ENCODE peak calls at places on chromosomes 7 and 10, in four cellular contexts. One of them, this sample, is unnamed.

GRCh38 chr7:138857728-138858127 is 59.7 kb upstream of the ATP6V0A4 start:
- DNase-seq in activated naive CD8-positive, alpha-beta T cell treated with anti-CD3 and anti-CD28 coated beads, Interleukin-2, amount 50 U/mL, for 16 hours: no peak
- DNase-seq in GM12865: no peak
- DNase-seq in hypothalamus: no peak
- DNase-seq in this sample: no peak

GRCh38 chr7:50685445-50686070 is 97.1 kb downstream of the GRB10 start:
- DNase-seq in hypothalamus: no peak
- DNase-seq in GM12865: no peak
- DNase-seq in activated naive CD8-positive, alpha-beta T cell treated with anti-CD3 and anti-CD28 coated beads, Interleukin-2, amount 50 U/mL, for 16 hours: no peak
- DNase-seq in this sample: no peak

GRCh38 chr7:122100021-122100420 is 44.0 kb downstream of the AASS start:
- DNase-seq in activated naive CD8-positive, alpha-beta T cell treated with anti-CD3 and anti-CD28 coated beads, Interleukin-2, amount 50 U/mL, for 16 hours: no peak
- DNase-seq in hypothalamus: no peak
- DNase-seq in GM12865: no peak
- DNase-seq in this sample: no peak

GRCh38 chr7:150739045-150739432 is 1.8 kb downstream of the GIMAP5 start:
- DNase-seq in hypothalamus: no peak
- DNase-seq in GM12865: no peak
- DNase-seq in activated naive CD8-positive, alpha-beta T cell treated with anti-CD3 and anti-CD28 coated beads, Interleukin-2, amount 50 U/mL, for 16 hours: no peak
- DNase-seq in this sample: no peak

GRCh38 chr7:641269-641671 is 85.2 kb upstream of the DNAAF5 start:
- DNase-seq in activated naive CD8-positive, alpha-beta T cell treated with anti-CD3 and anti-CD28 coated beads, Interleukin-2, amount 50 U/mL, for 16 hours: no peak
- DNase-seq in GM12865: no peak
- DNase-seq in hypothalamus: no peak
- DNase-seq in this sample: no peak

GRCh38 chr7:2932761-2933251 is 88.7 kb upstream of the GNA12 start:
- DNase-seq in activated naive CD8-positive, alpha-beta T cell treated with anti-CD3 and anti-CD28 coated beads, Interleukin-2, amount 50 U/mL, for 16 hours: no peak
- DNase-seq in GM12865: no peak
- DNase-seq in hypothalamus: no peak
- DNase-seq in this sample: no peak

GRCh38 chr7:35878356-35878755 is 77.5 kb downstream of the SEPTIN7 start:
- DNase-seq in activated naive CD8-positive, alpha-beta T cell treated with anti-CD3 and anti-CD28 coated beads, Interleukin-2, amount 50 U/mL, for 16 hours: no peak
- DNase-seq in GM12865: no peak
- DNase-seq in hypothalamus: no peak
- DNase-seq in this sample: no peak

GRCh38 chr10:78985973-78986372 is 82.8 kb upstream of the ZMIZ1 start:
- DNase-seq in GM12865: no peak
- DNase-seq in activated naive CD8-positive, alpha-beta T cell treated with anti-CD3 and anti-CD28 coated beads, Interleukin-2, amount 50 U/mL, for 16 hours: no peak
- DNase-seq in hypothalamus: no peak
- DNase-seq in this sample: no peak

GRCh38 chr7:96304573-96304972 is 17.3 kb downstream of the SLC25A13 start:
- DNase-seq in GM12865: no peak
- DNase-seq in activated naive CD8-positive, alpha-beta T cell treated with anti-CD3 and anti-CD28 coated beads, Interleukin-2, amount 50 U/mL, for 16 hours: no peak
- DNase-seq in hypothalamus: no peak
- DNase-seq in this sample: no peak

GRCh38 chr7:425794-426188 is 93.9 kb downstream of the PDGFA start:
- DNase-seq in activated naive CD8-positive, alpha-beta T cell treated with anti-CD3 and anti-CD28 coated beads, Interleukin-2, amount 50 U/mL, for 16 hours: no peak
- DNase-seq in GM12865: no peak
- DNase-seq in hypothalamus: no peak
- DNase-seq in this sample: no peak

GRCh38 chr10:14562615-14563214 is 212.0 kb downstream of the FAM107B start:
- DNase-seq in GM12865: no peak
- DNase-seq in activated naive CD8-positive, alpha-beta T cell treated with anti-CD3 and anti-CD28 coated beads, Interleukin-2, amount 50 U/mL, for 16 hours: no peak
- DNase-seq in hypothalamus: no peak
- DNase-seq in this sample: no peak

GRCh38 chr7:108294595-108294994 is 161.6 kb downstream of the NRCAM start:
- DNase-seq in hypothalamus: no peak
- DNase-seq in GM12865: peak
- DNase-seq in activated naive CD8-positive, alpha-beta T cell treated with anti-CD3 and anti-CD28 coated beads, Interleukin-2, amount 50 U/mL, for 16 hours: no peak
- DNase-seq in this sample: no peak

GRCh38 chr7:127361736-127362135 is 30.8 kb downstream of the ZNF800 start:
- DNase-seq in GM12865: no peak
- DNase-seq in hypothalamus: no peak
- DNase-seq in activated naive CD8-positive, alpha-beta T cell treated with anti-CD3 and anti-CD28 coated beads, Interleukin-2, amount 50 U/mL, for 16 hours: no peak
- DNase-seq in this sample: no peak

GRCh38 chr7:18530224-18531179 is 35.0 kb downstream of the HDAC9 start:
- DNase-seq in GM12865: peak
- DNase-seq in hypothalamus: no peak
- DNase-seq in activated naive CD8-positive, alpha-beta T cell treated with anti-CD3 and anti-CD28 coated beads, Interleukin-2, amount 50 U/mL, for 16 hours: no peak
- DNase-seq in this sample: no peak

GRCh38 chr10:127886371-127887051 is 6.2 kb downstream of the CLRN3 start:
- DNase-seq in activated naive CD8-positive, alpha-beta T cell treated with anti-CD3 and anti-CD28 coated beads, Interleukin-2, amount 50 U/mL, for 16 hours: no peak
- DNase-seq in GM12865: no peak
- DNase-seq in hypothalamus: no peak
- DNase-seq in this sample: no peak

GRCh38 chr10:58590924-58591323 is 78.3 kb downstream of the BICC1 start:
- DNase-seq in hypothalamus: no peak
- DNase-seq in activated naive CD8-positive, alpha-beta T cell treated with anti-CD3 and anti-CD28 coated beads, Interleukin-2, amount 50 U/mL, for 16 hours: no peak
- DNase-seq in GM12865: no peak
- DNase-seq in this sample: no peak

GRCh38 chr10:18079665-18080295 is 60.4 kb upstream of the CACNB2 start:
- DNase-seq in activated naive CD8-positive, alpha-beta T cell treated with anti-CD3 and anti-CD28 coated beads, Interleukin-2, amount 50 U/mL, for 16 hours: no peak
- DNase-seq in hypothalamus: no peak
- DNase-seq in GM12865: no peak
- DNase-seq in this sample: no peak

GRCh38 chr10:1130995-1131790 is 75.0 kb downstream of the WDR37 start:
- DNase-seq in hypothalamus: no peak
- DNase-seq in activated naive CD8-positive, alpha-beta T cell treated with anti-CD3 and anti-CD28 coated beads, Interleukin-2, amount 50 U/mL, for 16 hours: no peak
- DNase-seq in GM12865: no peak
- DNase-seq in this sample: no peak

GRCh38 chr7:42380411-42380810 is 143.4 kb upstream of the GLI3 start:
- DNase-seq in hypothalamus: no peak
- DNase-seq in GM12865: no peak
- DNase-seq in activated naive CD8-positive, alpha-beta T cell treated with anti-CD3 and anti-CD28 coated beads, Interleukin-2, amount 50 U/mL, for 16 hours: no peak
- DNase-seq in this sample: no peak

GRCh38 chr10:126203746-126204145 is 184.5 kb downstream of the ADAM12 start:
- DNase-seq in hypothalamus: no peak
- DNase-seq in activated naive CD8-positive, alpha-beta T cell treated with anti-CD3 and anti-CD28 coated beads, Interleukin-2, amount 50 U/mL, for 16 hours: no peak
- DNase-seq in GM12865: no peak
- DNase-seq in this sample: no peak

GRCh38 chr7:155482511-155483183 is 24.7 kb downstream of the EN2 start:
- DNase-seq in hypothalamus: no peak
- DNase-seq in activated naive CD8-positive, alpha-beta T cell treated with anti-CD3 and anti-CD28 coated beads, Interleukin-2, amount 50 U/mL, for 16 hours: no peak
- DNase-seq in GM12865: peak
- DNase-seq in this sample: no peak

GRCh38 chr10:132359305-132360040 is 27.5 kb downstream of the LRRC27 start:
- DNase-seq in hypothalamus: no peak
- DNase-seq in GM12865: no peak
- DNase-seq in activated naive CD8-positive, alpha-beta T cell treated with anti-CD3 and anti-CD28 coated beads, Interleukin-2, amount 50 U/mL, for 16 hours: no peak
- DNase-seq in this sample: no peak

GRCh38 chr10:10482613-10483012 is 535.1 kb upstream of the CELF2 start:
- DNase-seq in hypothalamus: no peak
- DNase-seq in activated naive CD8-positive, alpha-beta T cell treated with anti-CD3 and anti-CD28 coated beads, Interleukin-2, amount 50 U/mL, for 16 hours: no peak
- DNase-seq in GM12865: no peak
- DNase-seq in this sample: no peak

GRCh38 chr10:75097666-75098285 is 13.7 kb upstream of the SAMD8 start:
- DNase-seq in hypothalamus: no peak
- DNase-seq in GM12865: no peak
- DNase-seq in activated naive CD8-positive, alpha-beta T cell treated with anti-CD3 and anti-CD28 coated beads, Interleukin-2, amount 50 U/mL, for 16 hours: no peak
- DNase-seq in this sample: no peak

GRCh38 chr10:84054743-84055142 is 84.6 kb upstream of the GHITM start:
- DNase-seq in activated naive CD8-positive, alpha-beta T cell treated with anti-CD3 and anti-CD28 coated beads, Interleukin-2, amount 50 U/mL, for 16 hours: no peak
- DNase-seq in hypothalamus: no peak
- DNase-seq in GM12865: no peak
- DNase-seq in this sample: no peak

GRCh38 chr7:90857595-90857994 is 261.5 kb downstream of the CDK14 start:
- DNase-seq in activated naive CD8-positive, alpha-beta T cell treated with anti-CD3 and anti-CD28 coated beads, Interleukin-2, amount 50 U/mL, for 16 hours: no peak
- DNase-seq in hypothalamus: no peak
- DNase-seq in GM12865: peak
- DNase-seq in this sample: no peak

GRCh38 chr7:37394158-37394557 is 54.5 kb downstream of the ELMO1 start:
- DNase-seq in activated naive CD8-positive, alpha-beta T cell treated with anti-CD3 and anti-CD28 coated beads, Interleukin-2, amount 50 U/mL, for 16 hours: no peak
- DNase-seq in GM12865: peak
- DNase-seq in hypothalamus: no peak
- DNase-seq in this sample: no peak

GRCh38 chr7:280461-280860 is 9.5 kb upstream of the FOXL3 start:
- DNase-seq in activated naive CD8-positive, alpha-beta T cell treated with anti-CD3 and anti-CD28 coated beads, Interleukin-2, amount 50 U/mL, for 16 hours: no peak
- DNase-seq in hypothalamus: no peak
- DNase-seq in GM12865: no peak
- DNase-seq in this sample: no peak

GRCh38 chr10:71776528-71776927 is 3.2 kb upstream of the VSIR start:
- DNase-seq in hypothalamus: no peak
- DNase-seq in GM12865: no peak
- DNase-seq in activated naive CD8-positive, alpha-beta T cell treated with anti-CD3 and anti-CD28 coated beads, Interleukin-2, amount 50 U/mL, for 16 hours: no peak
- DNase-seq in this sample: no peak

GRCh38 chr10:31761156-31761555 is 167.5 kb downstream of the ARHGAP12 start:
- DNase-seq in activated naive CD8-positive, alpha-beta T cell treated with anti-CD3 and anti-CD28 coated beads, Interleukin-2, amount 50 U/mL, for 16 hours: no peak
- DNase-seq in GM12865: no peak
- DNase-seq in hypothalamus: no peak
- DNase-seq in this sample: no peak

GRCh38 chr10:117656385-117657367 is 114.1 kb downstream of the EMX2 start:
- DNase-seq in activated naive CD8-positive, alpha-beta T cell treated with anti-CD3 and anti-CD28 coated beads, Interleukin-2, amount 50 U/mL, for 16 hours: no peak
- DNase-seq in hypothalamus: no peak
- DNase-seq in GM12865: peak
- DNase-seq in this sample: no peak

GRCh38 chr7:91556956-91557650 is 292.9 kb downstream of the FZD1 start:
- DNase-seq in hypothalamus: no peak
- DNase-seq in activated naive CD8-positive, alpha-beta T cell treated with anti-CD3 and anti-CD28 coated beads, Interleukin-2, amount 50 U/mL, for 16 hours: no peak
- DNase-seq in GM12865: no peak
- DNase-seq in this sample: no peak

GRCh38 chr10:98416589-98416988 is 1.6 kb upstream of the PYROXD2 start:
- DNase-seq in hypothalamus: no peak
- DNase-seq in activated naive CD8-positive, alpha-beta T cell treated with anti-CD3 and anti-CD28 coated beads, Interleukin-2, amount 50 U/mL, for 16 hours: no peak
- DNase-seq in GM12865: no peak
- DNase-seq in this sample: no peak

GRCh38 chr7:111953611-111954010 is 252.6 kb downstream of the DOCK4 start:
- DNase-seq in hypothalamus: no peak
- DNase-seq in activated naive CD8-positive, alpha-beta T cell treated with anti-CD3 and anti-CD28 coated beads, Interleukin-2, amount 50 U/mL, for 16 hours: no peak
- DNase-seq in GM12865: peak
- DNase-seq in this sample: no peak

GRCh38 chr10:28281726-28282325 is 21.0 kb downstream of the MPP7 start:
- DNase-seq in GM12865: no peak
- DNase-seq in hypothalamus: no peak
- DNase-seq in activated naive CD8-positive, alpha-beta T cell treated with anti-CD3 and anti-CD28 coated beads, Interleukin-2, amount 50 U/mL, for 16 hours: no peak
- DNase-seq in this sample: no peak

This sample was measured in amygdala.